ENCODE peak calls at places on chromosomes 11 and 22, in seven cellular contexts. K is prostate gland; H is left ventricle myocardium inferior; O is cardiac muscle cell; G is GM06990; D is CD8-positive, alpha-beta T cell; W is stomach. C is an unnamed sample.

GRCh38 chr11:6362868-6363678 is 27.2 kb upstream of the SMPD1 start:
- DNase-seq in K (peak; percentile 67), G (peak; percentile 25), O (peak; percentile 88), H (peak; percentile 81), W (peak; percentile 87), D (peak; percentile 74), C (peak; percentile 43)

GRCh38 chr11:122153746-122154145 is 37.7 kb upstream of the BLID start:
- DNase-seq in O (no peak), D (no peak), W (no peak), K (no peak), H (no peak), G (no peak), C (no peak)

GRCh38 chr11:2921261-2921660 is 8.0 kb downstream of the PHLDA2 start:
- DNase-seq in H (no peak), W (no peak), K (no peak), O (no peak), D (no peak), G (no peak), C (no peak)

GRCh38 chr11:128936546-128937275 is 6.0 kb downstream of the TP53AIP1 start:
- DNase-seq in D (no peak), G (no peak), O (no peak), W (no peak), H (no peak), K (no peak), C (no peak)

GRCh38 chr11:61972796-61973602 is 5.6 kb upstream of the FTH1 start:
- DNase-seq in O (no peak), D (peak; percentile 36), W (no peak), K (peak; percentile 69), G (no peak), H (no peak), C (peak; percentile 90)

GRCh38 chr11:64266339-64266738 is 15.0 kb downstream of the PLCB3 start:
- DNase-seq in K (no peak), G (no peak), H (no peak), W (no peak), O (no peak), D (no peak), C (no peak)

GRCh38 chr11:90257158-90257525 is 34.3 kb upstream of the CHORDC1 start:
- DNase-seq in G (no peak), W (no peak), H (no peak), D (no peak), O (no peak), K (no peak), C (no peak)

GRCh38 chr11:14499178-14499559 is 442 bp downstream of the COPB1 start:
- DNase-seq in D (no peak), K (peak; percentile 21), W (peak; percentile 42), H (peak; percentile 25), G (no peak), O (peak; percentile 30), C (no peak)

GRCh38 chr11:33687733-33688479 is 12.7 kb downstream of the C11orf91 start:
- DNase-seq in W (no peak), D (no peak), H (no peak), O (peak; percentile 86), K (peak; percentile 30), G (peak; percentile 18), C (no peak)

GRCh38 chr11:64355078-64355940 is 3.7 kb upstream of the RPS6KA4 start:
- DNase-seq in W (peak; percentile 85), D (peak; percentile 69), O (peak; percentile 84), H (peak; percentile 77), K (peak; percentile 73), G (peak; percentile 64), C (no peak)

GRCh38 chr11:1459739-1460395 is 26.7 kb downstream of the MOB2 start:
- DNase-seq in G (no peak), W (no peak), K (no peak), O (no peak), H (no peak), D (no peak), C (no peak)

GRCh38 chr11:72932132-72932570 is 117.9 kb downstream of the ATG16L2 start:
- DNase-seq in H (no peak), G (no peak), W (no peak), O (peak; percentile 67), D (no peak), K (no peak), C (peak; percentile 45)

GRCh38 chr11:126698576-126698975 is 302.0 kb downstream of the KIRREL3 start:
- DNase-seq in W (no peak), D (no peak), K (no peak), H (no peak), O (no peak), G (no peak), C (no peak)

GRCh38 chr11:30387891-30388861 is 65.3 kb downstream of the ARL14EP start:
- DNase-seq in W (no peak), D (no peak), H (no peak), K (no peak), O (no peak), G (no peak), C (no peak)

GRCh38 chr11:125110996-125111340 is 458 bp downstream of the TMEM218 start:
- DNase-seq in G (no peak), H (no peak), W (no peak), K (no peak), O (no peak), D (no peak), C (no peak)

GRCh38 chr11:63951779-63952536 is 13.2 kb downstream of the NAA40 start:
- DNase-seq in D (peak; percentile 70), W (no peak), K (peak; percentile 34), O (no peak), G (no peak), H (no peak), C (no peak)

GRCh38 chr22:32842486-32842885 is 41.0 kb downstream of the TIMP3 start:
- DNase-seq in O (no peak), D (no peak), H (no peak), G (no peak), K (no peak), W (no peak), C (no peak)

GRCh38 chr11:119699227-119699626 is 29.8 kb downstream of the NECTIN1 start:
- DNase-seq in H (peak; percentile 81), W (peak; percentile 71), D (no peak), K (peak; percentile 76), G (no peak), O (peak; percentile 43), C (no peak)

GRCh38 chr11:97364047-97364446 is 974.2 kb downstream of the JRKL start:
- DNase-seq in W (no peak), H (no peak), G (no peak), D (no peak), O (peak; percentile 73), K (no peak), C (no peak)

GRCh38 chr11:47234669-47235075 is 13.9 kb downstream of the ACP2 start:
- DNase-seq in W (peak; percentile 86), D (peak; percentile 57), K (peak; percentile 79), G (no peak), O (peak; percentile 59), H (no peak), C (no peak)

GRCh38 chr11:8204596-8204995 is 35.8 kb upstream of the RIC3 start:
- DNase-seq in G (no peak), D (no peak), K (no peak), O (no peak), W (no peak), H (no peak), C (no peak)

GRCh38 chr11:8205566-8205965 is 36.7 kb upstream of the RIC3 start:
- DNase-seq in D (no peak), O (no peak), G (no peak), K (no peak), W (peak; percentile 10), H (no peak), C (no peak)

GRCh38 chr11:8209208-8209807 is 40.5 kb upstream of the RIC3 start:
- DNase-seq in D (no peak), K (no peak), G (peak; percentile 35), W (peak; percentile 33), O (no peak), H (peak; percentile 33), C (no peak)

GRCh38 chr11:8206251-8207079 is 37.6 kb upstream of the RIC3 start:
- DNase-seq in H (peak; percentile 41), K (peak; percentile 16), G (no peak), O (peak; percentile 56), D (no peak), W (peak; percentile 78), C (no peak)

GRCh38 chr11:8207080-8208000 is 38.5 kb upstream of the RIC3 start:
- DNase-seq in G (no peak), H (no peak), W (peak; percentile 17), D (no peak), O (peak; percentile 32), K (no peak), C (no peak)
- H3K4me3 ChIP-seq in G (no peak overlapping the region), H (peak overlapping the region; percentile 56), W (no peak overlapping the region), D (no peak overlapping the region), O (no peak overlapping the region), K (no peak overlapping the region), C (no peak overlapping the region)

GRCh38 chr22:48517039-48518030 is 1310.3 kb downstream of the BRD1 start:
- DNase-seq in K (no peak), H (no peak), O (no peak), D (no peak), W (no peak), G (no peak), C (no peak)
- TF ChIP-seq CTCF in K (no peak), H (no peak), O (no peak), D (no peak), W (no peak), G (no peak), C (no peak)

DNA sequence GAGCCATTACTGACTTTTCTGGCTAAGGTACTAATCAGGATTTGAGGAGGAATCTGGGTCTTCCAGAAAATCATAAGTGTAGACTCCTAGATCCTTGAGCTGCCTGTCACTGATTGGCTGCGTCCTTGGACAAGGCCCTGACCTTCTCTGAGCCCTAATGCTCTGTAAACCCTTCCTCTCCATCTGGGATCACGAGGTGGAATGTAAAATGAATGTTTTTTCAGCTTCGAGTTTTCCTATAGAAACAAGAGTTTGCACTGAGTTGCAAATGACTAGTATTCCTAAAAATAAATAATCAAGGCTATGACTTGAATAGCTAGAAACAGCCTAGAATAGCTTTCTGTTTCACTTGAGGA is 1.1 kb upstream of the DIXDC1 start:
- DNase-seq in H (no peak), W (no peak), D (no peak), K (no peak), O (no peak), G (no peak), C (no peak)
- H3K4me3 ChIP-seq in H (peak overlapping the region; percentile 79), W (no peak overlapping the region), D (no peak overlapping the region), K (no peak overlapping the region), O (peak overlapping the region; percentile 47), G (no peak overlapping the region), C (no peak overlapping the region)

GRCh38 chr11:109806205-109806604 is 287.0 kb upstream of the ZC3H12C start:
- DNase-seq in G (no peak), O (no peak), H (no peak), D (no peak), W (no peak), K (no peak), C (no peak)
- TF ChIP-seq CTCF in G (no peak), O (no peak), H (no peak), D (no peak), W (no peak), K (no peak), C (no peak)

GRCh38 chr11:96215094-96215782 is 127.8 kb downstream of the MAML2 start:
- DNase-seq in G (peak; percentile 72), K (no peak), D (peak; percentile 76), H (no peak), W (no peak), O (peak; percentile 54), C (no peak)
- H3K4me3 ChIP-seq in G (no peak overlapping the region), K (no peak overlapping the region), D (peak overlapping the region; percentile 31), H (no peak overlapping the region), W (no peak overlapping the region), O (no peak overlapping the region), C (no peak overlapping the region)

GRCh38 chr11:17719940-17720795 is 797 bp downstream of the MYOD1 start:
- DNase-seq in G (no peak), D (no peak), O (peak; percentile 40), W (no peak), K (no peak), H (no peak), C (no peak)
- TF ChIP-seq CTCF in G (peak; percentile 10), D (no peak), O (peak; percentile 20), W (no peak), K (no peak), H (peak; percentile 49), C (no peak)

C was measured in AG09309.